ENCODE peak calls at places on chromosomes 11 and 22, in five cellular contexts. A is head of caudate nucleus; P is activated T-cell treated with anti-CD3 and anti-CD28 coated beads for 4 hours; V is CMK; Z is stimulated activated CD4-positive, alpha-beta T cell treated with anti-CD3 and anti-CD28 coated beads, Interleukin-15, amount 100 ng/mL, for 48 hours. H is an unnamed sample.

GRCh38 chr22:45460288-45461109 is 42.2 kb upstream of the FBLN1 start:
- DNase-seq in A (no peak), V (no peak), Z (no peak), P (no peak), H (no peak)

GRCh38 chr11:70067591-70068341 is 10.4 kb upstream of the ANO1 start:
- DNase-seq in A (no peak), V (no peak), P (no peak), Z (no peak), H (no peak)

GRCh38 chr22:36884314-36885158 is 23.7 kb downstream of the NCF4 start:
- DNase-seq in V (no peak), P (no peak), A (no peak), Z (no peak), H (no peak)

GRCh38 chr11:119782021-119782420 is 53.0 kb upstream of the NECTIN1 start:
- DNase-seq in A (no peak), V (no peak), P (no peak), Z (no peak), H (no peak)

GRCh38 chr11:31355817-31356216 is 13.7 kb downstream of the DCDC1 start:
- DNase-seq in Z (no peak), A (no peak), V (no peak), P (no peak), H (no peak)

GRCh38 chr11:1299621-1300020 is 9.8 kb downstream of the TOLLIP start:
- DNase-seq in P (no peak), A (no peak), V (no peak), Z (no peak), H (no peak)

GRCh38 chr11:20087118-20087521 is 73.2 kb downstream of the DBX1 start:
- DNase-seq in A (no peak), Z (no peak), P (no peak), V (no peak), H (no peak)

GRCh38 chr22:20554824-20555223 is 47.4 kb downstream of the MED15 start:
- DNase-seq in A (no peak), Z (no peak), P (no peak), V (no peak), H (no peak)

GRCh38 chr11:59616396-59616982 is 915 bp upstream of the OSBP start:
- DNase-seq in A (no peak), V (no peak), Z (no peak), P (no peak), H (no peak)

GRCh38 chr11:19792510-19792909 is 79.9 kb downstream of the NAV2 start:
- DNase-seq in Z (no peak), V (no peak), A (no peak), P (no peak), H (no peak)

H was measured in activated CD8-positive, alpha-beta memory T cell treated with anti-CD3 and anti-CD28 coated beads, Interleukin-2, amount 50 U/mL, for 4 hours.